ENCODE peak calls at places on chromosomes 5 and 9, in six cellular contexts. One of them, this sample, is unnamed.

GRCh38 chr5:113187879-113188278 is 211.3 kb downstream of the DCP2 start:
- DNase-seq in fibroblast of lung: no peak
- DNase-seq in heart right ventricle: no peak
- DNase-seq in H1: no peak
- DNase-seq in CD8-positive, alpha-beta T cell: no peak
- DNase-seq in cardiac muscle cell: no peak
- DNase-seq in this sample: no peak

GRCh38 chr9:92736816-92737606 is 27.6 kb downstream of the BICD2 start:
- DNase-seq in H1: no peak
- DNase-seq in CD8-positive, alpha-beta T cell: no peak
- DNase-seq in fibroblast of lung: no peak
- DNase-seq in heart right ventricle: no peak
- DNase-seq in cardiac muscle cell: no peak
- DNase-seq in this sample: no peak

GRCh38 chr9:124855944-124856773 is 2.9 kb downstream of the WDR38 start:
- DNase-seq in H1: peak
- DNase-seq in fibroblast of lung: no peak
- DNase-seq in cardiac muscle cell: peak
- DNase-seq in heart right ventricle: no peak
- DNase-seq in CD8-positive, alpha-beta T cell: no peak
- DNase-seq in this sample: no peak

GRCh38 chr5:175736652-175737051 is 78.8 kb downstream of the HRH2 start:
- DNase-seq in fibroblast of lung: no peak
- DNase-seq in H1: no peak
- DNase-seq in heart right ventricle: no peak
- DNase-seq in cardiac muscle cell: no peak
- DNase-seq in CD8-positive, alpha-beta T cell: no peak
- DNase-seq in this sample: no peak

GRCh38 chr5:109853362-109853761 is 163.6 kb downstream of the MAN2A1 start:
- DNase-seq in heart right ventricle: no peak
- DNase-seq in H1: no peak
- DNase-seq in CD8-positive, alpha-beta T cell: no peak
- DNase-seq in fibroblast of lung: no peak
- DNase-seq in cardiac muscle cell: no peak
- DNase-seq in this sample: no peak

GRCh38 chr9:87725900-87726709 is at the start of gene CTSL:
- DNase-seq in cardiac muscle cell: peak
- DNase-seq in CD8-positive, alpha-beta T cell: peak
- DNase-seq in heart right ventricle: peak
- DNase-seq in H1: peak
- DNase-seq in fibroblast of lung: peak
- DNase-seq in this sample: peak

GRCh38 chr9:19757745-19758144 is 31.1 kb downstream of the SLC24A2 start:
- DNase-seq in cardiac muscle cell: no peak
- DNase-seq in CD8-positive, alpha-beta T cell: no peak
- DNase-seq in H1: no peak
- DNase-seq in heart right ventricle: no peak
- DNase-seq in fibroblast of lung: no peak
- DNase-seq in this sample: no peak

GRCh38 chr9:120857481-120857880 is 14.8 kb upstream of the PSMD5 start:
- DNase-seq in cardiac muscle cell: no peak
- DNase-seq in heart right ventricle: no peak
- DNase-seq in H1: no peak
- DNase-seq in CD8-positive, alpha-beta T cell: no peak
- DNase-seq in fibroblast of lung: no peak
- DNase-seq in this sample: no peak

GRCh38 chr5:103505581-103506305 is 56.8 kb downstream of the NUDT12 start:
- DNase-seq in H1: no peak
- DNase-seq in heart right ventricle: no peak
- DNase-seq in CD8-positive, alpha-beta T cell: no peak
- DNase-seq in cardiac muscle cell: no peak
- DNase-seq in fibroblast of lung: peak
- DNase-seq in this sample: peak

GRCh38 chr9:136665111-136665703 is 2.5 kb downstream of the EGFL7 start:
- DNase-seq in heart right ventricle: no peak
- DNase-seq in cardiac muscle cell: peak
- DNase-seq in H1: no peak
- DNase-seq in CD8-positive, alpha-beta T cell: no peak
- DNase-seq in fibroblast of lung: no peak
- DNase-seq in this sample: no peak

GRCh38 chr5:58922392-58923171 is 339.7 kb downstream of the RAB3C start:
- DNase-seq in heart right ventricle: peak
- DNase-seq in fibroblast of lung: peak
- DNase-seq in H1: no peak
- DNase-seq in cardiac muscle cell: no peak
- DNase-seq in CD8-positive, alpha-beta T cell: no peak
- DNase-seq in this sample: peak

GRCh38 chr5:92644271-92644886 is 936.6 kb downstream of the NR2F1-AS1 start:
- DNase-seq in heart right ventricle: no peak
- DNase-seq in fibroblast of lung: no peak
- DNase-seq in cardiac muscle cell: peak
- DNase-seq in H1: no peak
- DNase-seq in CD8-positive, alpha-beta T cell: no peak
- DNase-seq in this sample: no peak

GRCh38 chr5:172868924-172869565 is 35.0 kb downstream of the ERGIC1 start:
- DNase-seq in heart right ventricle: peak
- DNase-seq in cardiac muscle cell: no peak
- DNase-seq in CD8-positive, alpha-beta T cell: no peak
- DNase-seq in fibroblast of lung: peak
- DNase-seq in H1: no peak
- DNase-seq in this sample: peak

GRCh38 chr9:83154087-83154736 is 91.3 kb upstream of the RASEF start:
- DNase-seq in cardiac muscle cell: no peak
- DNase-seq in heart right ventricle: no peak
- DNase-seq in H1: no peak
- DNase-seq in fibroblast of lung: peak
- DNase-seq in CD8-positive, alpha-beta T cell: no peak
- DNase-seq in this sample: no peak

GRCh38 chr9:111038336-111039202 is at the start of gene LPAR1:
- DNase-seq in H1: peak
- DNase-seq in cardiac muscle cell: peak
- DNase-seq in fibroblast of lung: peak
- DNase-seq in CD8-positive, alpha-beta T cell: no peak
- DNase-seq in heart right ventricle: peak
- DNase-seq in this sample: peak

GRCh38 chr5:143066556-143067281 is 296.5 kb downstream of the ARHGAP26 start:
- DNase-seq in H1: no peak
- DNase-seq in CD8-positive, alpha-beta T cell: no peak
- DNase-seq in fibroblast of lung: peak
- DNase-seq in heart right ventricle: peak
- DNase-seq in cardiac muscle cell: no peak
- DNase-seq in this sample: peak

GRCh38 chr9:79154806-79155205 is 417.0 kb upstream of the TLE4 start:
- DNase-seq in cardiac muscle cell: no peak
- DNase-seq in CD8-positive, alpha-beta T cell: no peak
- DNase-seq in fibroblast of lung: peak
- DNase-seq in H1: no peak
- DNase-seq in heart right ventricle: no peak
- DNase-seq in this sample: no peak

GRCh38 chr5:84257061-84257460 is 127.6 kb downstream of the EDIL3 start:
- DNase-seq in heart right ventricle: no peak
- DNase-seq in H1: no peak
- DNase-seq in CD8-positive, alpha-beta T cell: no peak
- DNase-seq in fibroblast of lung: no peak
- DNase-seq in cardiac muscle cell: no peak
- DNase-seq in this sample: no peak

GRCh38 chr5:179314606-179315355 is 30.5 kb downstream of the ADAMTS2 start:
- DNase-seq in H1: no peak
- DNase-seq in cardiac muscle cell: no peak
- DNase-seq in heart right ventricle: no peak
- DNase-seq in CD8-positive, alpha-beta T cell: no peak
- DNase-seq in fibroblast of lung: no peak
- DNase-seq in this sample: no peak

DNA sequence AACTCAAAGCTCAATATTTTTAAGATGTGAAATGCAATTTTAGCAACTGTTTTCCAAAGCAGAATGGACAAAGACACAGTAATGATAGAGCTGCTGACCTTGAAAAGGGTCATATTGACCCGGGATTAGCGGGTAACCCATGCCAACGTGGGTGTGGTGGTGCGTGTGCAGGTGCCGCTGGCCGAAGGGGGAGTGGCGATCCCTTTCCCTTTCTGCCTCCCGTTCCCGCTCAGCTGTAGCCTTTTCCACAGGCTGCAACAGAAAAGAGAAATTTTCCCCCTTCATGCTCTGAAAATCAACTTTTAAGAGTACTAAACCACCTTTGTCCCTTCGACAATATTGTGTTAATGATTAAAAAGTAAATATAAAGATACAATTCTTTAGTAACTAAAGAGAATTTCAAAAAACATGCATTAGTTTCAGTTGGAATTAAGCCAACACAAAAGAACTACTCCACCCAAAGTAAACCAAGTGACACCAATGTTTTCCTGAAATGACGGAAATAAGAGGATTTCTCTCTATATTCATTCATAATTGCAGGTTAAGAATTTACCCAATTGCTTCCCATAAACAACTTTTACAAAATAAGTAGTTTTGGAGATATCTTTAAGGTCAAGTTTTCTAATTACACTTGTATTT is 105.2 kb downstream of the ZNF608 start:
- DNase-seq in cardiac muscle cell: no peak
- DNase-seq in heart right ventricle: no peak
- DNase-seq in H1: no peak
- DNase-seq in fibroblast of lung: no peak
- DNase-seq in CD8-positive, alpha-beta T cell: no peak
- DNase-seq in this sample: no peak
- H3K27ac ChIP-seq in cardiac muscle cell: peak
- H3K27ac ChIP-seq in heart right ventricle: no peak
- H3K27ac ChIP-seq in H1: no peak
- H3K27ac ChIP-seq in fibroblast of lung: no peak
- H3K27ac ChIP-seq in CD8-positive, alpha-beta T cell: no peak
- H3K27ac ChIP-seq in this sample: no peak

GRCh38 chr9:9004844-9005243 is 1205.3 kb upstream of the DMAC1 start:
- DNase-seq in CD8-positive, alpha-beta T cell: no peak
- DNase-seq in H1: no peak
- DNase-seq in cardiac muscle cell: peak
- DNase-seq in fibroblast of lung: peak
- DNase-seq in heart right ventricle: no peak
- DNase-seq in this sample: no peak

DNA sequence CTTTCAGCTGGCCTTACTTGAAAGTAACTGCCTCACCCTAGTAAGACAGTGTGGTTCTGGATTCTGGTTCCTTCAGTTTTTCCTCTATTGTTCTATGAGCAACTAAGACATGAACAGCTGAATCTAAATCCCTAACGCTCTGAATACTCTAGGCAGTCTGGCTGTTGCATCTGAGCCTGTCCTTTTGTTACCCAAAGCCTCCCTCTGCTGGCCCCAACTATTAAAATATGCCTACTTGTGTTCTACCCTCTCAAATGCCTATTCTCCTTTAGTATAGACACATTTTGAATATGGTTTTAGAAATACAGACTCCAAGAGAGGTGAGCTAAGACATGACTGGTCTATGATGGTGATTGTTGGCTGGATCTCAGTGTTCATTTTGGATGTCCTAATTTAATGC is 1203.6 kb upstream of the DMAC1 start:
- DNase-seq in H1: no peak
- DNase-seq in CD8-positive, alpha-beta T cell: no peak
- DNase-seq in fibroblast of lung: peak
- DNase-seq in cardiac muscle cell: peak
- DNase-seq in heart right ventricle: peak
- DNase-seq in this sample: peak
- TF ChIP-seq CTCF in H1: peak
- TF ChIP-seq CTCF in CD8-positive, alpha-beta T cell: no peak
- TF ChIP-seq CTCF in fibroblast of lung: peak
- TF ChIP-seq CTCF in cardiac muscle cell: no peak
- TF ChIP-seq CTCF in heart right ventricle: peak
- TF ChIP-seq CTCF in this sample: no peak

DNA sequence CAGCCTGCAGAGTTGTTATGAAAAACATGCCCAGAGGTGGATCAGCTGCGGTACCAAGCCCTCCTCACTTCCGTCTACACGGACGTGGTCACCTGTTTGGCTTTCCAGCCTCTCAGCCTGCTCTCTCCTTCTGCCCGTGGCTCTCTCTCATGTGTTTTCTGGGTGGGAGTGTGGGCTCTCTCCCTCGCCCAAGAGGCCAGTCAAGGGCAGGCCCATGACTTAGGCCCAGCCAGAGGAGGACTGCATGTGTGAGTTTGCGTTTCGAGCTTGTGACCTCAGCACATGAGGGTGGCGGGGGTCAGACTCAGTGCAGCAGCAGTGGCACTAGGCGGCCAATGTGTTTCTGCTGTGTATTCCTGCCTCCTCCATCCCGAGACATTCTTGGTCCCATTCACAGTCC is 82.5 kb upstream of the SMIM23 start:
- DNase-seq in CD8-positive, alpha-beta T cell: no peak
- DNase-seq in fibroblast of lung: no peak
- DNase-seq in H1: no peak
- DNase-seq in cardiac muscle cell: no peak
- DNase-seq in heart right ventricle: no peak
- DNase-seq in this sample: no peak
- H3K4me3 ChIP-seq in CD8-positive, alpha-beta T cell: no peak
- H3K4me3 ChIP-seq in fibroblast of lung: no peak
- H3K4me3 ChIP-seq in H1: no peak
- H3K4me3 ChIP-seq in cardiac muscle cell: no peak
- H3K4me3 ChIP-seq in heart right ventricle: no peak
- H3K4me3 ChIP-seq in this sample: no peak

DNA sequence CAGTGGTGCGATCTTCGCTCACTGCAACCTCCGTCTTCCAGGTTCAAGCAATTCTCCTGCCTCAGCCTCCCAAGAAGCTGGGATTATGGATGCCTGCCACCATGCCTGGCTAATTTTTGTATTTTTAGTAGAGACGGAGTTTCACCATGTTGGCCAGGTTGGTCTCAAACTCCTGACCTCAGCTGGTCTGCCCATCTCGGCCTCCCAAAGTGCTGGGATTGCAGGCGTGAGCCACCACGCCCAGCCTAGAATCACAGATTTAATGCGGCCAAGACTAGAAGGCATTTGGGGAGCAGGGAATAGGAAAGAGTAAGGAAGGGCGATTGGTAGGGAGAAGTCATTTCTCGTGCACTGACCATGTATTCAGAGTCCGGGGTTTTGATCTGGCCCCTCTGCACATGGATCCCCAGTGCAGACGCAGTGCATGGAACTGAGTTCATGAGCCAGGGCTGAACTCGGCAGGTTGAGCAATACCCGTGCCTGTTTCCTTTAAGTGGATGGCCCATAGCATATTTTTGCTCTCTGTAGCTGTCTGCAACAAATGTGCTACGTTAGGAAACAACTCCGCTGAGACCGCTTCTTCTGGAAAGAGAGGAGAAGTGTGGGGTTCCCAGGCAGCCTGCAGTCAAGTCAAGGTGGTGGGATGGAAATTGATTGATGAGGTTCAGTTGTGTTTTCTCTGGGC is 3.4 kb upstream of the HMCN2 start:
- DNase-seq in fibroblast of lung: no peak
- DNase-seq in H1: no peak
- DNase-seq in heart right ventricle: no peak
- DNase-seq in CD8-positive, alpha-beta T cell: no peak
- DNase-seq in cardiac muscle cell: no peak
- DNase-seq in this sample: no peak
- H3K27ac ChIP-seq in fibroblast of lung: no peak
- H3K27ac ChIP-seq in H1: no peak
- H3K27ac ChIP-seq in heart right ventricle: no peak
- H3K27ac ChIP-seq in CD8-positive, alpha-beta T cell: no peak
- H3K27ac ChIP-seq in cardiac muscle cell: no peak
- H3K27ac ChIP-seq in this sample: no peak

GRCh38 chr5:61623401-61624069 is 291.5 kb downstream of the ZSWIM6 start:
- DNase-seq in H1: no peak
- DNase-seq in heart right ventricle: no peak
- DNase-seq in fibroblast of lung: no peak
- DNase-seq in CD8-positive, alpha-beta T cell: no peak
- DNase-seq in cardiac muscle cell: peak
- DNase-seq in this sample: no peak
- TF ChIP-seq CTCF in H1: peak
- TF ChIP-seq CTCF in heart right ventricle: no peak
- TF ChIP-seq CTCF in fibroblast of lung: peak
- TF ChIP-seq CTCF in CD8-positive, alpha-beta T cell: no peak
- TF ChIP-seq CTCF in cardiac muscle cell: peak
- TF ChIP-seq CTCF in this sample: peak